ENCODE peak calls at places on chromosome 1, in four cellular contexts. N is IMR-90, Y is K562, I is GM12878. K is an unnamed sample.

GRCh38 chr1:19307804-19308508 is 4.0 kb downstream of the AKR7A2 start:
- DNase-seq in N (no peak), Y (no peak), I (no peak), K (no peak)

GRCh38 chr1:116667577-116668105 is at the start of gene IGSF3:
- DNase-seq in N (peak), Y (peak), I (no peak), K (no peak)

GRCh38 chr1:247331172-247331525 is 518 bp downstream of the ZNF496 start:
- DNase-seq in N (peak), Y (peak), I (no peak), K (peak)

GRCh38 chr1:103461171-103462105 is 64.1 kb upstream of the RNPC3 start:
- DNase-seq in N (peak), Y (peak), I (no peak), K (no peak)

GRCh38 chr1:89312572-89312971 is 39.9 kb upstream of the GBP5 start:
- DNase-seq in N (no peak), Y (no peak), I (no peak), K (no peak)

GRCh38 chr1:168227620-168228019 is 1.8 kb downstream of the SFT2D2 start:
- DNase-seq in N (no peak), Y (peak), I (no peak), K (no peak)

GRCh38 chr1:160421881-160422280 is 21.5 kb downstream of the VANGL2 start:
- DNase-seq in N (no peak), Y (no peak), I (no peak), K (no peak)

GRCh38 chr1:8777867-8778266 is 39.6 kb downstream of the RERE start:
- DNase-seq in N (peak), Y (no peak), I (no peak), K (no peak)

GRCh38 chr1:108512239-108513071 is 47.4 kb upstream of the EEIG2 start:
- DNase-seq in N (peak), Y (peak), I (no peak), K (no peak)

GRCh38 chr1:24263746-24264145 is 55.4 kb upstream of the GRHL3 start:
- DNase-seq in N (no peak), Y (no peak), I (no peak), K (no peak)

GRCh38 chr1:119919241-119919640 is 22.9 kb upstream of the ADAM30 start:
- DNase-seq in N (no peak), Y (no peak), I (no peak), K (no peak)

GRCh38 chr1:176073524-176074157 is 133.4 kb downstream of the COP1 start:
- DNase-seq in N (peak), Y (peak), I (peak), K (no peak)
- TF ChIP-seq CHD1 in N (no peak), Y (no peak), I (no peak), K (no peak)

GRCh38 chr1:209484429-209484828 is 99.1 kb upstream of the CAMK1G start:
- DNase-seq in N (no peak), Y (no peak), I (no peak), K (no peak)
- TF ChIP-seq CHD1 in N (no peak), Y (no peak), I (no peak), K (no peak)

DNA sequence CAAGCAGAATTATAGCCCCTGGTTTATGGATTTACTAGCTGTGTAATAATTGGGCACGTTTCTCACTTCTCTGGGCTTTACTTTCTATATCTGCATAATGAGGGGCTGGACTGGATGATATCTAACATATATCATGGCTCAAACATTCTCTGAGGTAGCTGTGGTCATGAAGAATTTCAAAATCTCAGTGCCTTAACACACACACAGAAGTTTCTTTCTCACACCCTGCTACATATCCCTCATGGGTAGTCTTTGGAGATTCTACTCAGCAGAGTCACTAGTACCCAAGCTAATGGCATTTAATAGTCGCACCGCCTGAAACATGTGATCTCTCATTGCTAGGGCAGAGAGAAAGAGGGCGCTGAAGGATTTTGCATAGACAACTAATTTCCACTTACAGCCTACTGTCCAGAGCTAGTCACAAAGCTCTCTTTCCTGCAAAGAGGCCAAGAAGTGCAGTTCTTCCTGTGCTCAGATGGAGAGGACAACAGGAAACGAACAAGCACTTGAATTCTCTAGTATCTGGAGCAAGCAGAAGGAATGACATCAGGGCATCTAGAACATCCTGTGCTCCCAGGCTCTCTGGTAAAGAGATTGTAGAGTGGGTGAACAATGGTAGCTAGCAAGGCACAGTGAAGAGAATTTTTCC is 183.5 kb upstream of the PTBP2 start:
- DNase-seq in N (peak), Y (no peak), I (no peak), K (no peak)
- TF ChIP-seq CHD1 in N (no peak), Y (no peak), I (no peak), K (no peak)

GRCh38 chr1:77412794-77413530 is 131.1 kb downstream of the AK5 start:
- DNase-seq in N (no peak), Y (no peak), I (no peak), K (no peak)

GRCh38 chr1:77415585-77415984 is 133.8 kb downstream of the AK5 start:
- DNase-seq in N (no peak), Y (no peak), I (no peak), K (no peak)

GRCh38 chr1:77413541-77414335 is 131.9 kb downstream of the AK5 start:
- DNase-seq in N (no peak), Y (no peak), I (peak), K (no peak)

GRCh38 chr1:77407738-77408375 is 126.0 kb downstream of the AK5 start:
- DNase-seq in N (peak), Y (no peak), I (no peak), K (no peak)

DNA sequence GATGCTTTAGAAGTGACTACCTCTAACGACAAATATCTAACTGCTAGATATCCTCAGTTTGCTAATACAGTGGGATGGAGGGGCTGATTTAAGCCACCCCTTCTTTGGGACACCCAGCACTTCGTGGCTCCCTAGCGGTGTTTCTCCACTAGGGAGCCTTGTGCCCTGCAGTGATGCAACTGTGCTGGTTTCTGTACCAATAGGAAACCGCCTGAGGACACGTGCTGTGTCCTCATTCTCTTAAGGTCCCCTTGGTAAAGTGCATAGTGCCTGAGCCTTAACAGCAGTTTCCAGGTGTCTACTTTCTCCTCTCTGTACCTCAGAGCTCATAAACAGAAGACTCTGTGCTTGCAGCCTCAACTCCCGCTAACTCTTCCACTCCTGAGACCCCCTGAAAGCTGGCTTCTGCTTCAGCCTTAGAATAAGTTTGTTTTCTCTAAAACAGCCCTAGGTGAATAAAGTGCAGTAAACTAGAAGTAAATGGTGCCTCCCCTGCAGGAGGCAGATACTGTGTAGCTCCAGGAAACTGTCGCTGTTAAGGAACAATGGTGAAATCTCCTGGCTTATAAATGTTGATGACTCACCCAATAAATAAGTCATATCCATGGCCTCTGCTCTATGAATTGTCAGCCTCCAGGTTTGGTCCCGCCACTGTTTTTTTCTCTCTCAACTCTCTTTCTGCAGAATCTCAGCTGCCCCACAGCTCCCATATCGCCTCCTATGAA is 130.4 kb downstream of the AK5 start:
- DNase-seq in N (peak), Y (no peak), I (no peak), K (no peak)
- TF ChIP-seq CHD1 in N (no peak), Y (no peak), I (no peak), K (no peak)

DNA sequence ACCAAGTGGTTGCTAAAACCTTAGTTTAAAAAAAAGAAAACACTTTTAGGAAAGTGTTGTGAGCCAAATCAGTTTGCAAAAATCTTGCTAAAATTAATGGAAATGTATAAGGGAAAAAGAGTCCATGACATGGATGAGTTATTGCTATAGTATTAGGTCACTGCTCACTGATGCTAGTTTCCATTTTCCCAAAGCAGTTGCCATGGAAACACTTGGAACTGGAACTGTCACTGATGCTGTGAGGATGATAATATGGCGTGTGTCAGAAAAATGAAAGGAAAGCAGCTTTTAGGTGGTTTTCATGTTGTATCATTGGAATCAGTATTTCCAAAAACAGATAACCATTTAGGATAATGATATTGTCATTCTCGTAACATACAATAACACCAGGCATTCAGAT is 104.4 kb downstream of the PHTF1 start:
- DNase-seq in N (no peak), Y (no peak), I (no peak), K (no peak)
- TF ChIP-seq CHD1 in N (no peak), Y (no peak), I (no peak), K (no peak)

DNA sequence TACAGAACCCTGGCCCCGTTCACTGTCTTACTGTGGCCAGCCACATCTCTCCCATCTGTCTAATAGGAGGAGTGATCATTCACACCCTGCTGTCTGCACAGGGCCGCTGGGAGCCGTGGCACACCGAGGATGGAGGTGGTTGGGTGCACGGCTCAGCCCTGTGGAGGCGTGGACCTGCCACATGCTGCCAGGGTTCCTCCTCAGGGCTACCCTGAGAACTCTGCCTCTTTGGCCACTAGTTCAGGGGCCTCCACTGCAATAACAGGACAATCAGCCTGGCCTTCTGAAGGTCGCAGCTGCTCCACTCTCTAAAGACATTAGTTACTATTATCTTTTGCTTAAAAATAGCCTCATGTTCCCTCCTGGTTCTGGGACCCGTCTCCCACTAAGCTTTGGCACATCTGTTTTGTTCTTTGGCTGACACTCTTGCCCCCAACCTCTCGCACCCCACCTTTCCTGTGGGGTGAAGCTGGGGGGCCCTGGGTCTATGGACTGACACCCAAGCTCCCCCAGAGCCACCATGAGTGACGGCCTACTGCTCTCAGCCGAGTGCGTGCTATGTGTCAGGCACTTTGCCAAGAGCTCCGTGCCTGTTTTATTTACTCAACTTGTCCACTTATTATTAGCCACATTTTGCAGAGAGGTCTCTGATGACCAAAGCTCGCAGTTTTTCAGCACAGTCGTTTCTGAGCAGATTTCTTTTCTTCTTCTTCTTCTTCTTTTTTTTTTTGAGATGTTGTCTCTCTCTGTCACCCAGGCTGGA is 66.3 kb downstream of the ARHGEF10L start:
- DNase-seq in N (peak), Y (no peak), I (no peak), K (no peak)
- TF ChIP-seq CHD1 in N (no peak), Y (no peak), I (no peak), K (no peak)

GRCh38 chr1:15834406-15835204 is 12.9 kb upstream of the SPEN start:
- DNase-seq in N (peak), Y (peak), I (peak), K (peak)

GRCh38 chr1:15835205-15835740 is 12.2 kb upstream of the SPEN start:
- DNase-seq in N (no peak), Y (no peak), I (no peak), K (no peak)

GRCh38 chr1:15835741-15836510 is 11.6 kb upstream of the SPEN start:
- DNase-seq in N (peak), Y (peak), I (peak), K (peak)

GRCh38 chr1:15833842-15834405 is 13.6 kb upstream of the SPEN start:
- DNase-seq in N (no peak), Y (no peak), I (no peak), K (no peak)

DNA sequence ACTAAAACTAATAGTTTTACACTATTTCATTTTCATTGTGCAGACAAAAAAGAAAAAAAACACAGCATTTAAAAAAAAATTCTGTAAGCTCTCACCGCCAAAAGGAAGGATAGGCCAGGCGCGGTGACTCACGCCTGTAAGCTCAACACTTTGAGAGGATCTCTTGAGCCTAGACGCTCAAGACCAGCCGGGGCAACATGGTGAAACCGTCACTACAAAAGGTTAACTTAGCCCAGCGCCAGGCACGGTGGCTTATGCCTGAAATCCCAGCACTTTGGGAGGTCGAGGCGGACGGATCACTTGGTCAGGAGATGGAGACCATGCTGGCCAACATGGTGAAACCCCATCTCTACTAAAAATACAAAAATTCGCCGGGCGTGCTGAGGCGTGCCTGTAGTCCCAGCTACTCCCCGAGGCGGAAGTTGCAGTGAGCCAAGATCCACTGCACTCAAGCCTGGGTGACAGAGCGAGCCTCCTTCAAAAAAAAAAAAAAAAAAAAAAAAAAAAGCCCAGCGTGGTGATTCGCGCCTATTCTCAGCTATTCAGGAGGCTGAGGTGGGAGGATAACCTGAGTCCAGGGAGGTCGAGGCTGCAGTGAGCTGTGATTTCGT is 14.3 kb upstream of the SPEN start:
- DNase-seq in N (no peak), Y (peak), I (no peak), K (no peak)
- TF ChIP-seq CHD1 in N (no peak), Y (peak), I (no peak), K (no peak)

DNA sequence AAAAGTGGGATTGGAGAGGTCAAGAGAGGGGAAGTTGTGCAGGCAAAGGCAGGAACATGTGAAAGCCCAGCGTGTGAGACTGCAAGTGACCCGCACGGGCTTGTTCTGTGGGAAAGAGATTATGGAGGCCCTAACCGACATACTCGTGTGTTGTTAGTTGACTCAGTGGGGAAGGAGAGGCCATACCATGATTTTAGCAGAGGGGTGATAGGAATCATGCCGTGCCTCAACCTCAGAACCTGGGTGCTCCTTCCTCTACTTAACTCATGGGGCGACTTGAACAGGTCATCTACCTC is 19.3 kb downstream of the PGLYRP3 start:
- DNase-seq in N (no peak), Y (no peak), I (no peak), K (no peak)
- TF ChIP-seq CHD1 in N (no peak), Y (no peak), I (no peak), K (no peak)

GRCh38 chr1:54721719-54722118 is 6.1 kb downstream of the TTC4 start:
- DNase-seq in N (no peak), Y (no peak), I (no peak), K (no peak)
- TF ChIP-seq CHD1 in N (no peak), Y (no peak), I (no peak), K (no peak)

K was measured in H1.